ENCODE peak calls at places on chromosome 12, in six cellular contexts. One of them, this sample, is unnamed.

GRCh38 chr12:85405781-85406522 is 125.9 kb downstream of the ALX1 start:
- DNase-seq in GM20000: no peak
- DNase-seq in tibial artery: no peak
- DNase-seq in fibroblast of mammary gland: peak; percentile 48
- DNase-seq in CD4-positive, alpha-beta T cell: no peak
- DNase-seq in OCI-LY7: no peak
- DNase-seq in this sample: no peak

GRCh38 chr12:989751-990278 is 1.2 kb upstream of the ERC1 start:
- DNase-seq in GM20000: no peak
- DNase-seq in tibial artery: no peak
- DNase-seq in fibroblast of mammary gland: peak; percentile 92
- DNase-seq in CD4-positive, alpha-beta T cell: no peak
- DNase-seq in OCI-LY7: peak; percentile 30
- DNase-seq in this sample: no peak

GRCh38 chr12:75766263-75767160 is 255.1 kb upstream of the KRR1 start:
- DNase-seq in GM20000: no peak
- DNase-seq in tibial artery: no peak
- DNase-seq in fibroblast of mammary gland: peak; percentile 82
- DNase-seq in CD4-positive, alpha-beta T cell: no peak
- DNase-seq in OCI-LY7: no peak
- DNase-seq in this sample: no peak

GRCh38 chr12:91777268-91777997 is 368.2 kb downstream of the BTG1 start:
- DNase-seq in GM20000: no peak
- DNase-seq in tibial artery: no peak
- DNase-seq in fibroblast of mammary gland: peak; percentile 53
- DNase-seq in CD4-positive, alpha-beta T cell: no peak
- DNase-seq in OCI-LY7: no peak
- DNase-seq in this sample: no peak

GRCh38 chr12:54689984-54690383 is 41.8 kb upstream of the DCD start:
- DNase-seq in GM20000: no peak
- DNase-seq in tibial artery: no peak
- DNase-seq in fibroblast of mammary gland: peak; percentile 1
- DNase-seq in CD4-positive, alpha-beta T cell: no peak
- DNase-seq in OCI-LY7: no peak
- DNase-seq in this sample: no peak

GRCh38 chr12:101876861-101877815 is at the start of gene DRAM1:
- DNase-seq in GM20000: peak; percentile 93
- DNase-seq in tibial artery: peak; percentile 95
- DNase-seq in fibroblast of mammary gland: peak; percentile 86
- DNase-seq in CD4-positive, alpha-beta T cell: peak; percentile 54
- DNase-seq in OCI-LY7: peak; percentile 34
- DNase-seq in this sample: peak; percentile 85

GRCh38 chr12:7859552-7859951 is 13.2 kb downstream of the SLC2A14 start:
- DNase-seq in GM20000: no peak
- DNase-seq in tibial artery: no peak
- DNase-seq in fibroblast of mammary gland: peak; percentile 86
- DNase-seq in CD4-positive, alpha-beta T cell: no peak
- DNase-seq in OCI-LY7: no peak
- DNase-seq in this sample: no peak

GRCh38 chr12:86117711-86118110 is 138.5 kb downstream of the MGAT4C start:
- DNase-seq in GM20000: no peak
- DNase-seq in tibial artery: no peak
- DNase-seq in fibroblast of mammary gland: peak; percentile 74
- DNase-seq in CD4-positive, alpha-beta T cell: no peak
- DNase-seq in OCI-LY7: no peak
- DNase-seq in this sample: no peak

GRCh38 chr12:62629413-62629812 is 162.8 kb downstream of the MON2 start:
- DNase-seq in GM20000: no peak
- DNase-seq in tibial artery: no peak
- DNase-seq in fibroblast of mammary gland: no peak
- DNase-seq in CD4-positive, alpha-beta T cell: no peak
- DNase-seq in OCI-LY7: no peak
- DNase-seq in this sample: no peak

GRCh38 chr12:62629971-62630739 is 163.5 kb downstream of the MON2 start:
- DNase-seq in GM20000: no peak
- DNase-seq in tibial artery: no peak
- DNase-seq in fibroblast of mammary gland: no peak
- DNase-seq in CD4-positive, alpha-beta T cell: no peak
- DNase-seq in OCI-LY7: no peak
- DNase-seq in this sample: no peak

GRCh38 chr12:62635630-62636029 is 169.0 kb downstream of the MON2 start:
- DNase-seq in GM20000: no peak
- DNase-seq in tibial artery: no peak
- DNase-seq in fibroblast of mammary gland: no peak
- DNase-seq in CD4-positive, alpha-beta T cell: no peak
- DNase-seq in OCI-LY7: no peak
- DNase-seq in this sample: no peak

GRCh38 chr12:62632521-62632920 is 165.9 kb downstream of the MON2 start:
- DNase-seq in GM20000: peak; percentile 56
- DNase-seq in tibial artery: peak; percentile 83
- DNase-seq in fibroblast of mammary gland: peak; percentile 56
- DNase-seq in CD4-positive, alpha-beta T cell: no peak
- DNase-seq in OCI-LY7: no peak
- DNase-seq in this sample: no peak

DNA sequence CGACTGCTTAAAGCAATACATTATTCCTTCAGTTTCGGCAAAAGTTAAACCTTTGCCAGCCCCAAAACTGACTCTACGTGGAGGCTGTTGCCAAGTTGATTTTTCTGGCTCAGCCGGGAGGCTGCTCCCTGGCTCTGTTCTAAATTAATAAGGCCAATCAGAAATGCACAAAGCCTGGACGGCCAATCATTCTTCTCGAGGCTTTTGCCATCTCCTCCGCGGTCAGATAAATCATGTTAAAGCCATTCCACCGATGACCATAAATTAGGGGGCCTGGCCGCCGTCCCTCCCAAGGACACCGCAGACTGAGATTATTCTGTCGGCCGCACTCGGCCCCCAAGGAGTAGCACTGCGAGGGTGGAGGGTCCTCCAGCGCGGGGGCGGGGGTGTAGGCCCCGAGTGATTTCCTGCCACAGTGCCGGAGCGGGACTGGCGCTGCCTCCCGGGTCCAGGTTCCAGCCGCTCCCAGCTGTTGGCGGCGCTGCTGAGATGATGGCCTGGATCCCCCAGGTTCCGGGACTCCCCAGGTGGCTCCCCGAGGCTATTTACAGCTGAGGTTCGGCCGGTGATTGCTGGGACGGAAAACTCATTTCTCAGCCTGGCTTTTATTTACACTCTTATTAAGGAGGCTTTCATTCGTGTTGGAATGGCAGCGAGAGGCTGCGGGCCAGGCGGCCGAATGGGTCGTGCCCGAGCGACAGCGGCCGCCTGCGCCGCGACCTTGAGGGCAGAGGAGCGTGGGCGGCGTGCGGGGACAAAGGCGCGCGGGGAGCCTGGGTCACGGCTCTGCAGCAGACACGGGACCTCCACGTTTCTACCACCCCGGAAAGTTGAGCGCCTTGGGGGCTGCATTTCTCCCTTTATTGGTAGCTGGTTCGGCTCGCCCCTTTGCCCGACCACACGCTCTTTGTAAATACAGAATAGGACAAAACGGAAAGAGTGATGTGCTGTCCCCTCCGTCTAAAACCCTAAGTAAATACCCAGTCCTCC is 165.2 kb downstream of the MON2 start:
- DNase-seq in GM20000: peak; percentile 74
- DNase-seq in tibial artery: peak; percentile 83
- DNase-seq in fibroblast of mammary gland: peak; percentile 90
- DNase-seq in CD4-positive, alpha-beta T cell: no peak
- DNase-seq in OCI-LY7: no peak
- DNase-seq in this sample: peak; percentile 40
- TF ChIP-seq CTCF in GM20000: peak; percentile 29
- TF ChIP-seq CTCF in tibial artery: no peak
- TF ChIP-seq CTCF in fibroblast of mammary gland: peak; percentile 32
- TF ChIP-seq CTCF in CD4-positive, alpha-beta T cell: no peak
- TF ChIP-seq CTCF in OCI-LY7: no peak
- TF ChIP-seq CTCF in this sample: no peak

DNA sequence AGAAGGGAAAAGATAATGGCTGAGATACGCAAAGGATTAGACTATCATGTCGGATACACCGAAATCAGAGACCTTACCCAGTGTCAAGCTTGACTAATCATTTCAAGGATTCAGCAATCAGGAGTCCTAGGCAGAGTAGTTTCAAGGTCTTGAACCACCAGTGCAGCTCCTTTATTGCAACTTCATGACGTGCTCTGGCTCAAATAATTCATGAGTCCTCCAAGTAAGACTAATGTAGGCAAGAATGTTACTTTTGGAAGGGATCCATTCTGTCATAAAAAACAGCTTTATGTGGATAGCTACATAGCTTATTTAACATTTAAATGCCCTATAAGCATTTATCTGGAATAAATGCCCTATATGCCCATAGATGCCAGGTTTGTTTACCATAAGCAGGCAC is 123.2 kb downstream of the LMO3 start:
- DNase-seq in GM20000: no peak
- DNase-seq in tibial artery: no peak
- DNase-seq in fibroblast of mammary gland: peak; percentile 25
- DNase-seq in CD4-positive, alpha-beta T cell: no peak
- DNase-seq in OCI-LY7: no peak
- DNase-seq in this sample: no peak
- TF ChIP-seq CTCF in GM20000: no peak
- TF ChIP-seq CTCF in tibial artery: no peak
- TF ChIP-seq CTCF in fibroblast of mammary gland: no peak
- TF ChIP-seq CTCF in CD4-positive, alpha-beta T cell: no peak
- TF ChIP-seq CTCF in OCI-LY7: no peak
- TF ChIP-seq CTCF in this sample: no peak

GRCh38 chr12:106605254-106605653 is 22.4 kb downstream of the RFX4 start:
- DNase-seq in GM20000: no peak
- DNase-seq in tibial artery: no peak
- DNase-seq in fibroblast of mammary gland: no peak
- DNase-seq in CD4-positive, alpha-beta T cell: no peak
- DNase-seq in OCI-LY7: no peak
- DNase-seq in this sample: no peak
- TF ChIP-seq CTCF in GM20000: no peak
- TF ChIP-seq CTCF in tibial artery: no peak
- TF ChIP-seq CTCF in fibroblast of mammary gland: no peak
- TF ChIP-seq CTCF in CD4-positive, alpha-beta T cell: no peak
- TF ChIP-seq CTCF in OCI-LY7: no peak
- TF ChIP-seq CTCF in this sample: no peak

GRCh38 chr12:59164991-59165718 is 244.9 kb upstream of the LRIG3 start:
- DNase-seq in GM20000: no peak
- DNase-seq in tibial artery: no peak
- DNase-seq in fibroblast of mammary gland: peak; percentile 63
- DNase-seq in CD4-positive, alpha-beta T cell: no peak
- DNase-seq in OCI-LY7: peak; percentile 40
- DNase-seq in this sample: no peak
- TF ChIP-seq CTCF in GM20000: peak; percentile 20
- TF ChIP-seq CTCF in tibial artery: peak; percentile 46
- TF ChIP-seq CTCF in fibroblast of mammary gland: peak; percentile 51
- TF ChIP-seq CTCF in CD4-positive, alpha-beta T cell: peak; percentile 20
- TF ChIP-seq CTCF in OCI-LY7: peak; percentile 90
- TF ChIP-seq CTCF in this sample: no peak

GRCh38 chr12:50222275-50222783 is 55.2 kb upstream of the CERS5 start:
- DNase-seq in GM20000: peak; percentile 51
- DNase-seq in tibial artery: peak; percentile 82
- DNase-seq in fibroblast of mammary gland: peak; percentile 91
- DNase-seq in CD4-positive, alpha-beta T cell: no peak
- DNase-seq in OCI-LY7: peak; percentile 50
- DNase-seq in this sample: no peak
- TF ChIP-seq CTCF in GM20000: no peak
- TF ChIP-seq CTCF in tibial artery: peak; percentile 42
- TF ChIP-seq CTCF in fibroblast of mammary gland: peak; percentile 48
- TF ChIP-seq CTCF in CD4-positive, alpha-beta T cell: no peak
- TF ChIP-seq CTCF in OCI-LY7: no peak
- TF ChIP-seq CTCF in this sample: no peak

This sample was measured in activated CD8-positive, alpha-beta T cell treated with anti-CD3 and anti-CD28 coated beads for 36 hours.